ENCODE peak calls at places on chromosomes 11 and 22, in four cellular contexts. One of them, this sample, is unnamed.

GRCh38 chr11:9060700-9061111 is 30.7 kb downstream of the SCUBE2 start:
- DNase-seq in pancreas: no peak
- DNase-seq in CD4-positive, CD25-positive, alpha-beta regulatory T cell: no peak
- DNase-seq in IMR-90: no peak
- DNase-seq in this sample: no peak

GRCh38 chr11:18394928-18395734 is 768 bp downstream of the LDHA start:
- DNase-seq in pancreas: peak; percentile 9
- DNase-seq in CD4-positive, CD25-positive, alpha-beta regulatory T cell: no peak
- DNase-seq in IMR-90: peak; percentile 3
- DNase-seq in this sample: no peak

GRCh38 chr11:134543144-134544044 is 131.4 kb upstream of the B3GAT1 start:
- DNase-seq in pancreas: no peak
- DNase-seq in CD4-positive, CD25-positive, alpha-beta regulatory T cell: no peak
- DNase-seq in IMR-90: no peak
- DNase-seq in this sample: no peak

GRCh38 chr22:36117053-36117554 is 43.5 kb downstream of the APOL3 start:
- DNase-seq in pancreas: no peak
- DNase-seq in CD4-positive, CD25-positive, alpha-beta regulatory T cell: no peak
- DNase-seq in IMR-90: no peak
- DNase-seq in this sample: no peak

GRCh38 chr11:112247198-112247597 is 13.5 kb downstream of the PLET1 start:
- DNase-seq in pancreas: no peak
- DNase-seq in CD4-positive, CD25-positive, alpha-beta regulatory T cell: no peak
- DNase-seq in IMR-90: peak; percentile 80
- DNase-seq in this sample: no peak

GRCh38 chr11:10294289-10294953 is 402 bp upstream of the SBF2 start:
- DNase-seq in pancreas: peak; percentile 12
- DNase-seq in CD4-positive, CD25-positive, alpha-beta regulatory T cell: no peak
- DNase-seq in IMR-90: peak; percentile 87
- DNase-seq in this sample: no peak

GRCh38 chr11:16191852-16192240 is 164.5 kb downstream of the SOX6 start:
- DNase-seq in pancreas: no peak
- DNase-seq in CD4-positive, CD25-positive, alpha-beta regulatory T cell: no peak
- DNase-seq in IMR-90: no peak
- DNase-seq in this sample: no peak

GRCh38 chr11:120942701-120943100 is 81.2 kb upstream of the TBCEL start:
- DNase-seq in pancreas: no peak
- DNase-seq in CD4-positive, CD25-positive, alpha-beta regulatory T cell: no peak
- DNase-seq in IMR-90: no peak
- DNase-seq in this sample: no peak

GRCh38 chr11:62694455-62695167 is 5.3 kb upstream of the LRRN4CL start:
- DNase-seq in pancreas: peak; percentile 68
- DNase-seq in CD4-positive, CD25-positive, alpha-beta regulatory T cell: peak; percentile 63
- DNase-seq in IMR-90: peak; percentile 82
- DNase-seq in this sample: peak; percentile 55

GRCh38 chr11:7303146-7303545 is 51.4 kb downstream of the SYT9 start:
- DNase-seq in pancreas: no peak
- DNase-seq in CD4-positive, CD25-positive, alpha-beta regulatory T cell: no peak
- DNase-seq in IMR-90: no peak
- DNase-seq in this sample: no peak

GRCh38 chr22:17772963-17773605 is 1.2 kb downstream of the BID start:
- DNase-seq in pancreas: no peak
- DNase-seq in CD4-positive, CD25-positive, alpha-beta regulatory T cell: no peak
- DNase-seq in IMR-90: peak; percentile 56
- DNase-seq in this sample: no peak

GRCh38 chr11:32435152-32435480 is 223 bp downstream of the WT1 start:
- DNase-seq in pancreas: no peak
- DNase-seq in CD4-positive, CD25-positive, alpha-beta regulatory T cell: no peak
- DNase-seq in IMR-90: no peak
- DNase-seq in this sample: no peak

GRCh38 chr22:24996420-24996952 is 44.0 kb downstream of the KIAA1671 start:
- DNase-seq in pancreas: no peak
- DNase-seq in CD4-positive, CD25-positive, alpha-beta regulatory T cell: no peak
- DNase-seq in IMR-90: no peak
- DNase-seq in this sample: no peak

GRCh38 chr11:133828861-133829260 is 16.5 kb downstream of the SPATA19 start:
- DNase-seq in pancreas: no peak
- DNase-seq in CD4-positive, CD25-positive, alpha-beta regulatory T cell: no peak
- DNase-seq in IMR-90: no peak
- DNase-seq in this sample: no peak

GRCh38 chr22:29524440-29525191 is 28.9 kb downstream of the THOC5 start:
- DNase-seq in pancreas: no peak
- DNase-seq in CD4-positive, CD25-positive, alpha-beta regulatory T cell: no peak
- DNase-seq in IMR-90: peak; percentile 13
- DNase-seq in this sample: no peak

GRCh38 chr11:66291706-66292542 is at the start of gene TMEM151A:
- DNase-seq in pancreas: no peak
- DNase-seq in CD4-positive, CD25-positive, alpha-beta regulatory T cell: no peak
- DNase-seq in IMR-90: no peak
- DNase-seq in this sample: no peak

GRCh38 chr11:12127206-12127898 is 17.0 kb downstream of the MICAL2 start:
- DNase-seq in pancreas: no peak
- DNase-seq in CD4-positive, CD25-positive, alpha-beta regulatory T cell: no peak
- DNase-seq in IMR-90: no peak
- DNase-seq in this sample: no peak

GRCh38 chr11:66543263-66544107 is 2.4 kb downstream of the ZDHHC24 start:
- DNase-seq in pancreas: no peak
- DNase-seq in CD4-positive, CD25-positive, alpha-beta regulatory T cell: peak; percentile 54
- DNase-seq in IMR-90: peak; percentile 57
- DNase-seq in this sample: peak; percentile 60

GRCh38 chr22:39517470-39517869 is 2.9 kb upstream of the ATF4 start:
- DNase-seq in pancreas: no peak
- DNase-seq in CD4-positive, CD25-positive, alpha-beta regulatory T cell: no peak
- DNase-seq in IMR-90: no peak
- DNase-seq in this sample: no peak

GRCh38 chr22:24481641-24482040 is 13.5 kb upstream of the UPB1 start:
- DNase-seq in pancreas: no peak
- DNase-seq in CD4-positive, CD25-positive, alpha-beta regulatory T cell: no peak
- DNase-seq in IMR-90: no peak
- DNase-seq in this sample: no peak

DNA sequence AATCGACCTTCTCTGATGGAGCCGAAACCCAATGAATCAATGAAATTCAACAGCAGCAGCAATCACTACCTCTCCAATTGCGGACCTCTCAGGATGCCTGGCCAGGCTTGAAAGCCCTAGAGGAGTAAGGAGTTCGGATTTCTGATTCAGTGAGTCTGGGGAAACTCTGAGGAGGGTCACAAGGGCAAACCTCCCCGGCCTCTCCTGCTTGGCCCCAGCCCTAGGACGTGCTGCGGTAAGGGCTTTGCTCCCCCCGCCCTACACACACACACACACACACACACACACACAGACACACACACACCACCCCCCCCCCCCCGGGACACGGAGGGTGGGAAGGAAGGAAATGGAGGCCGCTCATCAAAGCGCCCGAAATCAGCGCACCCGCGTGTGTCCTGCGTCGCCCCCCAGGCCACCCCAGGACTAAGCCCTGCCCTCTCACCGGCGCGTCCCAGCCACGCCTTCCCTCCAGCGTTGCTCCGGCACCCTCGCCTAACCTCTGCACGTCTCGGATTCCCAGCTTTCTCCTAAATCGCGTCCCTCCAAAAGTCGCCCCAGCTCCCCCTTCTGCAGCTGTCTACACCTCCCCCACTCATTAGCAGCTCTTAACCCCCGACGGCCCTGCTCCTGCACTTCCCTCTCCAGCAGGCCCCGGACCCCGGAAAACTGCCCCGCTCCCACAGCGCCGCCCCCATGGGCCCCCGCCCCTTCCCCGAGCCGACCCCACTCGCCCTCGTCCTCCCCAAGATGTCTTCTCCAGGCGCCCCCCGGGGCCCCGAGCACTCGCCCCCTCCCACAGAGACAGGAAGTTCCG is 680 bp downstream of the PACSIN2 start:
- DNase-seq in pancreas: peak; percentile 55
- DNase-seq in CD4-positive, CD25-positive, alpha-beta regulatory T cell: peak; percentile 48
- DNase-seq in IMR-90: no peak
- DNase-seq in this sample: peak; percentile 43
- H3K27ac ChIP-seq in pancreas: peak overlapping the region; percentile 73
- H3K27ac ChIP-seq in CD4-positive, CD25-positive, alpha-beta regulatory T cell: peak overlapping the region; percentile 74
- H3K27ac ChIP-seq in IMR-90: peak overlapping the region; percentile 48
- H3K27ac ChIP-seq in this sample: peak overlapping the region; percentile 83

GRCh38 chr22:49582171-49582570 is 245.5 kb downstream of the BRD1 start:
- DNase-seq in pancreas: no peak
- DNase-seq in CD4-positive, CD25-positive, alpha-beta regulatory T cell: no peak
- DNase-seq in IMR-90: no peak
- DNase-seq in this sample: no peak

GRCh38 chr22:49583886-49584505 is 243.7 kb downstream of the BRD1 start:
- DNase-seq in pancreas: no peak
- DNase-seq in CD4-positive, CD25-positive, alpha-beta regulatory T cell: no peak
- DNase-seq in IMR-90: no peak
- DNase-seq in this sample: no peak

GRCh38 chr22:49580024-49580423 is 247.6 kb downstream of the BRD1 start:
- DNase-seq in pancreas: no peak
- DNase-seq in CD4-positive, CD25-positive, alpha-beta regulatory T cell: no peak
- DNase-seq in IMR-90: no peak
- DNase-seq in this sample: no peak

GRCh38 chr22:49583341-49583740 is 244.3 kb downstream of the BRD1 start:
- DNase-seq in pancreas: no peak
- DNase-seq in CD4-positive, CD25-positive, alpha-beta regulatory T cell: no peak
- DNase-seq in IMR-90: no peak
- DNase-seq in this sample: no peak

GRCh38 chr22:49582671-49583070 is 245.0 kb downstream of the BRD1 start:
- DNase-seq in pancreas: no peak
- DNase-seq in CD4-positive, CD25-positive, alpha-beta regulatory T cell: no peak
- DNase-seq in IMR-90: no peak
- DNase-seq in this sample: no peak
- H3K9me3 ChIP-seq in pancreas: no peaks in the 10 kb centered on the region
- H3K9me3 ChIP-seq in CD4-positive, CD25-positive, alpha-beta regulatory T cell: peaks cover 10% of the 10 kb centered on the region
- H3K9me3 ChIP-seq in IMR-90: peaks cover 46% of the 10 kb centered on the region
- H3K9me3 ChIP-seq in this sample: no peaks in the 10 kb centered on the region

GRCh38 chr11:68011046-68011943 is 1.2 kb downstream of the ALDH3B1 start:
- DNase-seq in pancreas: no peak
- DNase-seq in CD4-positive, CD25-positive, alpha-beta regulatory T cell: no peak
- DNase-seq in IMR-90: no peak
- DNase-seq in this sample: no peak
- H3K4me1 ChIP-seq in pancreas: peaks cover 27% of the 10 kb centered on the region
- H3K4me1 ChIP-seq in CD4-positive, CD25-positive, alpha-beta regulatory T cell: no peaks in the 10 kb centered on the region
- H3K4me1 ChIP-seq in IMR-90: peaks cover 44% of the 10 kb centered on the region
- H3K4me1 ChIP-seq in this sample: no peaks in the 10 kb centered on the region

GRCh38 chr11:116459233-116459632 is 313.6 kb downstream of the BUD13 start:
- DNase-seq in pancreas: no peak
- DNase-seq in CD4-positive, CD25-positive, alpha-beta regulatory T cell: no peak
- DNase-seq in IMR-90: no peak
- DNase-seq in this sample: no peak

GRCh38 chr11:116459644-116460043 is 313.1 kb downstream of the BUD13 start:
- DNase-seq in pancreas: no peak
- DNase-seq in CD4-positive, CD25-positive, alpha-beta regulatory T cell: no peak
- DNase-seq in IMR-90: no peak
- DNase-seq in this sample: no peak

GRCh38 chr11:116454951-116455350 is 317.8 kb downstream of the BUD13 start:
- DNase-seq in pancreas: no peak
- DNase-seq in CD4-positive, CD25-positive, alpha-beta regulatory T cell: no peak
- DNase-seq in IMR-90: no peak
- DNase-seq in this sample: no peak

GRCh38 chr11:116458546-116458945 is 314.2 kb downstream of the BUD13 start:
- DNase-seq in pancreas: no peak
- DNase-seq in CD4-positive, CD25-positive, alpha-beta regulatory T cell: no peak
- DNase-seq in IMR-90: no peak
- DNase-seq in this sample: no peak

DNA sequence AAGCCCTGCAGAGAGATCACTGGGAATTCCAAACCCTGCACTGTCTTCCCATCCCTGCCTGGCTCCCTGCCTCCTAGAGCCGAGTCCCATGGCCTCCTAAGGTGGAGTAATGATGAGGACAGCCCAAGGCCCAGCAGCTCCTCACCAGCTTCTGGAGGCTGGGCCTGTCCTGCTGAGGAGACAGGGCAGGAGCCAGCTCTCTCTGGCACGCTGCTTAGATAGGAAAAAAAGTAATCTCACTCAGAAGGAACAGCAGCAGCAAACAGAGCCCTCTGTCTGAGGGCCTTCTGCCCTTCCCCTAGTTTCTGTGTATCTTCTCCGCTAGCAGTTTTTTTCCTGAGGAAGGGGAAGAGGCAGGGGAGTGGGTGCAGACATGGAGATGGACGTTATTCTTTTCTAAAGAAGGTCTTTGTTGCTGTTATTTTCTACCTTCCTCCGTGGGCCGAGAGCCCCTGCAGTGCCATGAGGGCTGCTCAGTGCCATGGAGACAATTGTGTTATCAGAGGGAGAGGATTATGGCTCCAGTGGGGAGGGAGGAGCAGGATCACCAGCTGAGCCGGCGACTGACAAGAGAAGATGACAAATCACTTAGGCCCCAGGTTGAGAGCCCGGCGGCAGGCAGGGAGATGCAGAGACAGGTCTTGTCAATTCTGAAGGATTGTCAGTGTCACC is 315.3 kb downstream of the BUD13 start:
- DNase-seq in pancreas: no peak
- DNase-seq in CD4-positive, CD25-positive, alpha-beta regulatory T cell: no peak
- DNase-seq in IMR-90: no peak
- DNase-seq in this sample: no peak
- H3K27ac ChIP-seq in pancreas: no peak overlapping the region
- H3K27ac ChIP-seq in CD4-positive, CD25-positive, alpha-beta regulatory T cell: no peak overlapping the region
- H3K27ac ChIP-seq in IMR-90: no peak overlapping the region
- H3K27ac ChIP-seq in this sample: no peak overlapping the region

GRCh38 chr22:22982616-22983015 is 87.7 kb upstream of the GNAZ start:
- DNase-seq in pancreas: no peak
- DNase-seq in CD4-positive, CD25-positive, alpha-beta regulatory T cell: no peak
- DNase-seq in IMR-90: no peak
- DNase-seq in this sample: no peak

GRCh38 chr22:22981670-22982571 is 88.4 kb upstream of the GNAZ start:
- DNase-seq in pancreas: no peak
- DNase-seq in CD4-positive, CD25-positive, alpha-beta regulatory T cell: no peak
- DNase-seq in IMR-90: no peak
- DNase-seq in this sample: no peak

GRCh38 chr22:22983816-22984215 is 86.5 kb upstream of the GNAZ start:
- DNase-seq in pancreas: no peak
- DNase-seq in CD4-positive, CD25-positive, alpha-beta regulatory T cell: no peak
- DNase-seq in IMR-90: no peak
- DNase-seq in this sample: no peak

GRCh38 chr22:22984967-22985366 is 85.4 kb upstream of the GNAZ start:
- DNase-seq in pancreas: no peak
- DNase-seq in CD4-positive, CD25-positive, alpha-beta regulatory T cell: no peak
- DNase-seq in IMR-90: no peak
- DNase-seq in this sample: no peak

DNA sequence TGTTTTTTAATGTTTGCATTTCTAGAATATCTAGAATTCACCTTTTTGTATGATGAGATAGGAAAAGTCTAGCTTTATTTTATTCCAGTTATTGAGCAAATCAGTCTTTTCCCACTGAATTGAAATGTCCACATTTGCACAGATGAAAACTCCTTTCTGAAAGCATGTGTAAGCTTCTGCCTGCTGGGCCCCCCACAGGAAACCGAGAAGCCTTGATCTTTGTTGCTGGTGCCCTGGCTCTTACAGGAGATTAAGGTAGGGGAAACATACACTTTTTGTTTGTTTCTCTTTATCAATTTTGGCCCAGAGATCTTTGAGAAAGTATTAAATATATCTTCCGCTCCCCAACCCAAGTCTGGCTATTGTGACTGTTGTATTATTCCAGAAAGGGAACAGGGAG is 87.2 kb upstream of the GNAZ start:
- DNase-seq in pancreas: no peak
- DNase-seq in CD4-positive, CD25-positive, alpha-beta regulatory T cell: no peak
- DNase-seq in IMR-90: no peak
- DNase-seq in this sample: no peak
- H3K9me3 ChIP-seq in pancreas: no peaks in the 10 kb centered on the region
- H3K9me3 ChIP-seq in CD4-positive, CD25-positive, alpha-beta regulatory T cell: peaks cover 5% of the 10 kb centered on the region
- H3K9me3 ChIP-seq in IMR-90: peaks cover 6% of the 10 kb centered on the region
- H3K9me3 ChIP-seq in this sample: no peaks in the 10 kb centered on the region

GRCh38 chr11:44274404-44274803 is 35.5 kb downstream of the ALX4 start:
- DNase-seq in pancreas: no peak
- DNase-seq in CD4-positive, CD25-positive, alpha-beta regulatory T cell: no peak
- DNase-seq in IMR-90: no peak
- DNase-seq in this sample: no peak
- H3K4me1 ChIP-seq in pancreas: no peaks in the 10 kb centered on the region
- H3K4me1 ChIP-seq in CD4-positive, CD25-positive, alpha-beta regulatory T cell: no peaks in the 10 kb centered on the region
- H3K4me1 ChIP-seq in IMR-90: peaks cover 8% of the 10 kb centered on the region
- H3K4me1 ChIP-seq in this sample: no peaks in the 10 kb centered on the region

GRCh38 chr22:42719133-42719532 is 1.5 kb downstream of the A4GALT start:
- DNase-seq in pancreas: no peak
- DNase-seq in CD4-positive, CD25-positive, alpha-beta regulatory T cell: no peak
- DNase-seq in IMR-90: no peak
- DNase-seq in this sample: no peak
- H3K27ac ChIP-seq in pancreas: no peak overlapping the region
- H3K27ac ChIP-seq in CD4-positive, CD25-positive, alpha-beta regulatory T cell: no peak overlapping the region
- H3K27ac ChIP-seq in IMR-90: no peak overlapping the region
- H3K27ac ChIP-seq in this sample: no peak overlapping the region